ENCODE peak calls at places on chromosomes 7 and 10, in nine cellular contexts. One of them, this sample, is unnamed.

GRCh38 chr10:13241613-13242012 is 7.4 kb upstream of the UCMA start:
- DNase-seq in non-pigmented ciliary epithelial cell: no peak
- DNase-seq in SHP77: no peak
- DNase-seq in CD8-positive, alpha-beta T cell: no peak
- DNase-seq in NCI-H524: no peak
- DNase-seq in stimulated activated CD4-positive, alpha-beta T cell treated with anti-CD3 and anti-CD28 coated beads, Interleukin-12 subunit alpha, Interleukin-12 subunit beta, amount 100 ng/mL, for 24 hours: no peak
- DNase-seq in amniotic stem cell: no peak
- DNase-seq in AG08395: no peak
- DNase-seq in mucosa of descending colon: no peak
- DNase-seq in this sample: no peak

GRCh38 chr10:130361351-130362105 is 225.3 kb downstream of the GLRX3 start:
- DNase-seq in non-pigmented ciliary epithelial cell: no peak
- DNase-seq in SHP77: no peak
- DNase-seq in CD8-positive, alpha-beta T cell: no peak
- DNase-seq in NCI-H524: no peak
- DNase-seq in stimulated activated CD4-positive, alpha-beta T cell treated with anti-CD3 and anti-CD28 coated beads, Interleukin-12 subunit alpha, Interleukin-12 subunit beta, amount 100 ng/mL, for 24 hours: no peak
- DNase-seq in amniotic stem cell: no peak
- DNase-seq in AG08395: no peak
- DNase-seq in mucosa of descending colon: no peak
- DNase-seq in this sample: no peak

GRCh38 chr10:129772472-129773358 is 191.4 kb downstream of the EBF3 start:
- DNase-seq in non-pigmented ciliary epithelial cell: no peak
- DNase-seq in SHP77: no peak
- DNase-seq in CD8-positive, alpha-beta T cell: no peak
- DNase-seq in NCI-H524: no peak
- DNase-seq in stimulated activated CD4-positive, alpha-beta T cell treated with anti-CD3 and anti-CD28 coated beads, Interleukin-12 subunit alpha, Interleukin-12 subunit beta, amount 100 ng/mL, for 24 hours: no peak
- DNase-seq in amniotic stem cell: no peak
- DNase-seq in AG08395: no peak
- DNase-seq in mucosa of descending colon: no peak
- DNase-seq in this sample: no peak

GRCh38 chr10:43353495-43354324 is 17.7 kb upstream of the FXYD4 start:
- DNase-seq in non-pigmented ciliary epithelial cell: no peak
- DNase-seq in SHP77: no peak
- DNase-seq in CD8-positive, alpha-beta T cell: no peak
- DNase-seq in NCI-H524: no peak
- DNase-seq in stimulated activated CD4-positive, alpha-beta T cell treated with anti-CD3 and anti-CD28 coated beads, Interleukin-12 subunit alpha, Interleukin-12 subunit beta, amount 100 ng/mL, for 24 hours: no peak
- DNase-seq in amniotic stem cell: no peak
- DNase-seq in AG08395: no peak
- DNase-seq in mucosa of descending colon: no peak
- DNase-seq in this sample: no peak

GRCh38 chr10:43212043-43212721 is 54.7 kb downstream of the RASGEF1A start:
- DNase-seq in non-pigmented ciliary epithelial cell: no peak
- DNase-seq in SHP77: no peak
- DNase-seq in CD8-positive, alpha-beta T cell: no peak
- DNase-seq in NCI-H524: no peak
- DNase-seq in stimulated activated CD4-positive, alpha-beta T cell treated with anti-CD3 and anti-CD28 coated beads, Interleukin-12 subunit alpha, Interleukin-12 subunit beta, amount 100 ng/mL, for 24 hours: no peak
- DNase-seq in amniotic stem cell: no peak
- DNase-seq in AG08395: no peak
- DNase-seq in mucosa of descending colon: peak
- DNase-seq in this sample: no peak

GRCh38 chr10:43259248-43259980 is 7.5 kb downstream of the RASGEF1A start:
- DNase-seq in non-pigmented ciliary epithelial cell: no peak
- DNase-seq in SHP77: no peak
- DNase-seq in CD8-positive, alpha-beta T cell: no peak
- DNase-seq in NCI-H524: peak
- DNase-seq in stimulated activated CD4-positive, alpha-beta T cell treated with anti-CD3 and anti-CD28 coated beads, Interleukin-12 subunit alpha, Interleukin-12 subunit beta, amount 100 ng/mL, for 24 hours: no peak
- DNase-seq in amniotic stem cell: no peak
- DNase-seq in AG08395: no peak
- DNase-seq in mucosa of descending colon: no peak
- DNase-seq in this sample: no peak

GRCh38 chr10:13079776-13080050 is 20.2 kb upstream of the OPTN start:
- DNase-seq in non-pigmented ciliary epithelial cell: no peak
- DNase-seq in SHP77: no peak
- DNase-seq in CD8-positive, alpha-beta T cell: no peak
- DNase-seq in NCI-H524: no peak
- DNase-seq in stimulated activated CD4-positive, alpha-beta T cell treated with anti-CD3 and anti-CD28 coated beads, Interleukin-12 subunit alpha, Interleukin-12 subunit beta, amount 100 ng/mL, for 24 hours: no peak
- DNase-seq in amniotic stem cell: no peak
- DNase-seq in AG08395: no peak
- DNase-seq in mucosa of descending colon: no peak
- DNase-seq in this sample: no peak

GRCh38 chr10:78596556-78596955 is 472.2 kb upstream of the ZMIZ1 start:
- DNase-seq in non-pigmented ciliary epithelial cell: no peak
- DNase-seq in SHP77: no peak
- DNase-seq in CD8-positive, alpha-beta T cell: no peak
- DNase-seq in NCI-H524: no peak
- DNase-seq in stimulated activated CD4-positive, alpha-beta T cell treated with anti-CD3 and anti-CD28 coated beads, Interleukin-12 subunit alpha, Interleukin-12 subunit beta, amount 100 ng/mL, for 24 hours: no peak
- DNase-seq in amniotic stem cell: no peak
- DNase-seq in AG08395: no peak
- DNase-seq in mucosa of descending colon: no peak
- DNase-seq in this sample: no peak

GRCh38 chr10:101602767-101603398 is 14.8 kb downstream of the DPCD start:
- DNase-seq in non-pigmented ciliary epithelial cell: peak
- DNase-seq in SHP77: peak
- DNase-seq in CD8-positive, alpha-beta T cell: peak
- DNase-seq in NCI-H524: peak
- DNase-seq in stimulated activated CD4-positive, alpha-beta T cell treated with anti-CD3 and anti-CD28 coated beads, Interleukin-12 subunit alpha, Interleukin-12 subunit beta, amount 100 ng/mL, for 24 hours: peak
- DNase-seq in amniotic stem cell: peak
- DNase-seq in AG08395: peak
- DNase-seq in mucosa of descending colon: no peak
- DNase-seq in this sample: peak

GRCh38 chr10:123782549-123782948 is 109.1 kb downstream of the CPXM2 start:
- DNase-seq in non-pigmented ciliary epithelial cell: no peak
- DNase-seq in SHP77: no peak
- DNase-seq in CD8-positive, alpha-beta T cell: no peak
- DNase-seq in NCI-H524: no peak
- DNase-seq in stimulated activated CD4-positive, alpha-beta T cell treated with anti-CD3 and anti-CD28 coated beads, Interleukin-12 subunit alpha, Interleukin-12 subunit beta, amount 100 ng/mL, for 24 hours: no peak
- DNase-seq in amniotic stem cell: no peak
- DNase-seq in AG08395: no peak
- DNase-seq in mucosa of descending colon: no peak
- DNase-seq in this sample: no peak

GRCh38 chr10:124611738-124612137 is 132.4 kb downstream of the FAM53B start:
- DNase-seq in non-pigmented ciliary epithelial cell: no peak
- DNase-seq in SHP77: no peak
- DNase-seq in CD8-positive, alpha-beta T cell: peak
- DNase-seq in NCI-H524: no peak
- DNase-seq in stimulated activated CD4-positive, alpha-beta T cell treated with anti-CD3 and anti-CD28 coated beads, Interleukin-12 subunit alpha, Interleukin-12 subunit beta, amount 100 ng/mL, for 24 hours: peak
- DNase-seq in amniotic stem cell: no peak
- DNase-seq in AG08395: no peak
- DNase-seq in mucosa of descending colon: peak
- DNase-seq in this sample: no peak

GRCh38 chr10:3654496-3654895 is 130.5 kb downstream of the KLF6 start:
- DNase-seq in non-pigmented ciliary epithelial cell: no peak
- DNase-seq in SHP77: no peak
- DNase-seq in CD8-positive, alpha-beta T cell: no peak
- DNase-seq in NCI-H524: no peak
- DNase-seq in stimulated activated CD4-positive, alpha-beta T cell treated with anti-CD3 and anti-CD28 coated beads, Interleukin-12 subunit alpha, Interleukin-12 subunit beta, amount 100 ng/mL, for 24 hours: no peak
- DNase-seq in amniotic stem cell: no peak
- DNase-seq in AG08395: peak
- DNase-seq in mucosa of descending colon: no peak
- DNase-seq in this sample: no peak

GRCh38 chr10:88374392-88375145 is 208.5 kb downstream of the RNLS start:
- DNase-seq in non-pigmented ciliary epithelial cell: no peak
- DNase-seq in SHP77: no peak
- DNase-seq in CD8-positive, alpha-beta T cell: no peak
- DNase-seq in NCI-H524: no peak
- DNase-seq in stimulated activated CD4-positive, alpha-beta T cell treated with anti-CD3 and anti-CD28 coated beads, Interleukin-12 subunit alpha, Interleukin-12 subunit beta, amount 100 ng/mL, for 24 hours: no peak
- DNase-seq in amniotic stem cell: no peak
- DNase-seq in AG08395: no peak
- DNase-seq in mucosa of descending colon: no peak
- DNase-seq in this sample: no peak

GRCh38 chr7:102860351-102860811 is 52.4 kb upstream of the LRRC17 start:
- DNase-seq in non-pigmented ciliary epithelial cell: peak
- DNase-seq in SHP77: no peak
- DNase-seq in CD8-positive, alpha-beta T cell: no peak
- DNase-seq in NCI-H524: no peak
- DNase-seq in stimulated activated CD4-positive, alpha-beta T cell treated with anti-CD3 and anti-CD28 coated beads, Interleukin-12 subunit alpha, Interleukin-12 subunit beta, amount 100 ng/mL, for 24 hours: no peak
- DNase-seq in amniotic stem cell: peak
- DNase-seq in AG08395: peak
- DNase-seq in mucosa of descending colon: no peak
- DNase-seq in this sample: no peak

GRCh38 chr7:131957338-131958025 is 401.1 kb upstream of the PODXL start:
- DNase-seq in non-pigmented ciliary epithelial cell: no peak
- DNase-seq in SHP77: no peak
- DNase-seq in CD8-positive, alpha-beta T cell: no peak
- DNase-seq in NCI-H524: no peak
- DNase-seq in stimulated activated CD4-positive, alpha-beta T cell treated with anti-CD3 and anti-CD28 coated beads, Interleukin-12 subunit alpha, Interleukin-12 subunit beta, amount 100 ng/mL, for 24 hours: no peak
- DNase-seq in amniotic stem cell: no peak
- DNase-seq in AG08395: no peak
- DNase-seq in mucosa of descending colon: no peak
- DNase-seq in this sample: no peak

GRCh38 chr7:135205850-135206249 is 5.5 kb downstream of the WDR91 start:
- DNase-seq in non-pigmented ciliary epithelial cell: no peak
- DNase-seq in SHP77: no peak
- DNase-seq in CD8-positive, alpha-beta T cell: no peak
- DNase-seq in NCI-H524: no peak
- DNase-seq in stimulated activated CD4-positive, alpha-beta T cell treated with anti-CD3 and anti-CD28 coated beads, Interleukin-12 subunit alpha, Interleukin-12 subunit beta, amount 100 ng/mL, for 24 hours: no peak
- DNase-seq in amniotic stem cell: no peak
- DNase-seq in AG08395: no peak
- DNase-seq in mucosa of descending colon: no peak
- DNase-seq in this sample: no peak

GRCh38 chr10:68598978-68599753 is 39.0 kb downstream of the TET1 start:
- DNase-seq in non-pigmented ciliary epithelial cell: no peak
- DNase-seq in SHP77: peak
- DNase-seq in CD8-positive, alpha-beta T cell: no peak
- DNase-seq in NCI-H524: peak
- DNase-seq in stimulated activated CD4-positive, alpha-beta T cell treated with anti-CD3 and anti-CD28 coated beads, Interleukin-12 subunit alpha, Interleukin-12 subunit beta, amount 100 ng/mL, for 24 hours: no peak
- DNase-seq in amniotic stem cell: no peak
- DNase-seq in AG08395: peak
- DNase-seq in mucosa of descending colon: peak
- DNase-seq in this sample: no peak

GRCh38 chr10:43809211-43809930 is 160.7 kb upstream of the ZNF32 start:
- DNase-seq in non-pigmented ciliary epithelial cell: peak
- DNase-seq in SHP77: no peak
- DNase-seq in CD8-positive, alpha-beta T cell: no peak
- DNase-seq in NCI-H524: no peak
- DNase-seq in stimulated activated CD4-positive, alpha-beta T cell treated with anti-CD3 and anti-CD28 coated beads, Interleukin-12 subunit alpha, Interleukin-12 subunit beta, amount 100 ng/mL, for 24 hours: no peak
- DNase-seq in amniotic stem cell: peak
- DNase-seq in AG08395: peak
- DNase-seq in mucosa of descending colon: no peak
- DNase-seq in this sample: peak

GRCh38 chr10:98790817-98791216 is 344.1 kb upstream of the HPS1 start:
- DNase-seq in non-pigmented ciliary epithelial cell: no peak
- DNase-seq in SHP77: no peak
- DNase-seq in CD8-positive, alpha-beta T cell: no peak
- DNase-seq in NCI-H524: peak
- DNase-seq in stimulated activated CD4-positive, alpha-beta T cell treated with anti-CD3 and anti-CD28 coated beads, Interleukin-12 subunit alpha, Interleukin-12 subunit beta, amount 100 ng/mL, for 24 hours: no peak
- DNase-seq in amniotic stem cell: no peak
- DNase-seq in AG08395: no peak
- DNase-seq in mucosa of descending colon: no peak
- DNase-seq in this sample: no peak

GRCh38 chr7:150949971-150950491 is 28.1 kb downstream of the KCNH2 start:
- DNase-seq in non-pigmented ciliary epithelial cell: no peak
- DNase-seq in SHP77: no peak
- DNase-seq in CD8-positive, alpha-beta T cell: no peak
- DNase-seq in NCI-H524: no peak
- DNase-seq in stimulated activated CD4-positive, alpha-beta T cell treated with anti-CD3 and anti-CD28 coated beads, Interleukin-12 subunit alpha, Interleukin-12 subunit beta, amount 100 ng/mL, for 24 hours: no peak
- DNase-seq in amniotic stem cell: no peak
- DNase-seq in AG08395: no peak
- DNase-seq in mucosa of descending colon: no peak
- DNase-seq in this sample: no peak

GRCh38 chr7:6197801-6198551 is 74.4 kb downstream of the CYTH3 start:
- DNase-seq in non-pigmented ciliary epithelial cell: no peak
- DNase-seq in SHP77: no peak
- DNase-seq in CD8-positive, alpha-beta T cell: no peak
- DNase-seq in NCI-H524: peak
- DNase-seq in stimulated activated CD4-positive, alpha-beta T cell treated with anti-CD3 and anti-CD28 coated beads, Interleukin-12 subunit alpha, Interleukin-12 subunit beta, amount 100 ng/mL, for 24 hours: no peak
- DNase-seq in amniotic stem cell: no peak
- DNase-seq in AG08395: no peak
- DNase-seq in mucosa of descending colon: no peak
- DNase-seq in this sample: no peak

GRCh38 chr7:132611056-132611455 is 34.8 kb upstream of the PLXNA4 start:
- DNase-seq in non-pigmented ciliary epithelial cell: no peak
- DNase-seq in SHP77: no peak
- DNase-seq in CD8-positive, alpha-beta T cell: no peak
- DNase-seq in NCI-H524: no peak
- DNase-seq in stimulated activated CD4-positive, alpha-beta T cell treated with anti-CD3 and anti-CD28 coated beads, Interleukin-12 subunit alpha, Interleukin-12 subunit beta, amount 100 ng/mL, for 24 hours: no peak
- DNase-seq in amniotic stem cell: no peak
- DNase-seq in AG08395: no peak
- DNase-seq in mucosa of descending colon: no peak
- DNase-seq in this sample: no peak

GRCh38 chr7:150937848-150938561 is 40.1 kb downstream of the KCNH2 start:
- DNase-seq in non-pigmented ciliary epithelial cell: no peak
- DNase-seq in SHP77: peak
- DNase-seq in CD8-positive, alpha-beta T cell: no peak
- DNase-seq in NCI-H524: peak
- DNase-seq in stimulated activated CD4-positive, alpha-beta T cell treated with anti-CD3 and anti-CD28 coated beads, Interleukin-12 subunit alpha, Interleukin-12 subunit beta, amount 100 ng/mL, for 24 hours: no peak
- DNase-seq in amniotic stem cell: no peak
- DNase-seq in AG08395: peak
- DNase-seq in mucosa of descending colon: no peak
- DNase-seq in this sample: no peak

GRCh38 chr7:32253245-32253644 is 183.0 kb upstream of the PDE1C start:
- DNase-seq in non-pigmented ciliary epithelial cell: no peak
- DNase-seq in SHP77: no peak
- DNase-seq in CD8-positive, alpha-beta T cell: no peak
- DNase-seq in NCI-H524: no peak
- DNase-seq in stimulated activated CD4-positive, alpha-beta T cell treated with anti-CD3 and anti-CD28 coated beads, Interleukin-12 subunit alpha, Interleukin-12 subunit beta, amount 100 ng/mL, for 24 hours: no peak
- DNase-seq in amniotic stem cell: no peak
- DNase-seq in AG08395: no peak
- DNase-seq in mucosa of descending colon: no peak
- DNase-seq in this sample: no peak

GRCh38 chr10:119659951-119660350 is 8.8 kb downstream of the BAG3 start:
- DNase-seq in non-pigmented ciliary epithelial cell: no peak
- DNase-seq in SHP77: no peak
- DNase-seq in CD8-positive, alpha-beta T cell: no peak
- DNase-seq in NCI-H524: no peak
- DNase-seq in stimulated activated CD4-positive, alpha-beta T cell treated with anti-CD3 and anti-CD28 coated beads, Interleukin-12 subunit alpha, Interleukin-12 subunit beta, amount 100 ng/mL, for 24 hours: no peak
- DNase-seq in amniotic stem cell: no peak
- DNase-seq in AG08395: no peak
- DNase-seq in mucosa of descending colon: no peak
- DNase-seq in this sample: no peak

GRCh38 chr10:6542999-6543430 is 37.1 kb downstream of the PRKCQ start:
- DNase-seq in non-pigmented ciliary epithelial cell: no peak
- DNase-seq in SHP77: no peak
- DNase-seq in CD8-positive, alpha-beta T cell: peak
- DNase-seq in NCI-H524: no peak
- DNase-seq in stimulated activated CD4-positive, alpha-beta T cell treated with anti-CD3 and anti-CD28 coated beads, Interleukin-12 subunit alpha, Interleukin-12 subunit beta, amount 100 ng/mL, for 24 hours: no peak
- DNase-seq in amniotic stem cell: no peak
- DNase-seq in AG08395: no peak
- DNase-seq in mucosa of descending colon: no peak
- DNase-seq in this sample: no peak

GRCh38 chr10:133245439-133246235 is 8.0 kb downstream of the VENTX start:
- DNase-seq in non-pigmented ciliary epithelial cell: no peak
- DNase-seq in SHP77: no peak
- DNase-seq in CD8-positive, alpha-beta T cell: no peak
- DNase-seq in NCI-H524: no peak
- DNase-seq in stimulated activated CD4-positive, alpha-beta T cell treated with anti-CD3 and anti-CD28 coated beads, Interleukin-12 subunit alpha, Interleukin-12 subunit beta, amount 100 ng/mL, for 24 hours: no peak
- DNase-seq in amniotic stem cell: no peak
- DNase-seq in AG08395: peak
- DNase-seq in mucosa of descending colon: peak
- DNase-seq in this sample: no peak

GRCh38 chr10:1578392-1579140 is 158.8 kb downstream of the ADARB2 start:
- DNase-seq in non-pigmented ciliary epithelial cell: no peak
- DNase-seq in SHP77: no peak
- DNase-seq in CD8-positive, alpha-beta T cell: no peak
- DNase-seq in NCI-H524: no peak
- DNase-seq in stimulated activated CD4-positive, alpha-beta T cell treated with anti-CD3 and anti-CD28 coated beads, Interleukin-12 subunit alpha, Interleukin-12 subunit beta, amount 100 ng/mL, for 24 hours: no peak
- DNase-seq in amniotic stem cell: no peak
- DNase-seq in AG08395: no peak
- DNase-seq in mucosa of descending colon: no peak
- DNase-seq in this sample: no peak

GRCh38 chr7:106768324-106768751 is 96.7 kb upstream of the PIK3CG start:
- DNase-seq in non-pigmented ciliary epithelial cell: no peak
- DNase-seq in SHP77: no peak
- DNase-seq in CD8-positive, alpha-beta T cell: no peak
- DNase-seq in NCI-H524: no peak
- DNase-seq in stimulated activated CD4-positive, alpha-beta T cell treated with anti-CD3 and anti-CD28 coated beads, Interleukin-12 subunit alpha, Interleukin-12 subunit beta, amount 100 ng/mL, for 24 hours: no peak
- DNase-seq in amniotic stem cell: no peak
- DNase-seq in AG08395: peak
- DNase-seq in mucosa of descending colon: no peak
- DNase-seq in this sample: no peak

GRCh38 chr10:92697663-92698511 is 8.1 kb downstream of the HHEX start:
- DNase-seq in non-pigmented ciliary epithelial cell: no peak
- DNase-seq in SHP77: no peak
- DNase-seq in CD8-positive, alpha-beta T cell: no peak
- DNase-seq in NCI-H524: no peak
- DNase-seq in stimulated activated CD4-positive, alpha-beta T cell treated with anti-CD3 and anti-CD28 coated beads, Interleukin-12 subunit alpha, Interleukin-12 subunit beta, amount 100 ng/mL, for 24 hours: no peak
- DNase-seq in amniotic stem cell: no peak
- DNase-seq in AG08395: no peak
- DNase-seq in mucosa of descending colon: no peak
- DNase-seq in this sample: no peak

GRCh38 chr10:45673074-45673628 is 579 bp upstream of the ZFAND4 start:
- DNase-seq in non-pigmented ciliary epithelial cell: no peak
- DNase-seq in SHP77: no peak
- DNase-seq in CD8-positive, alpha-beta T cell: no peak
- DNase-seq in NCI-H524: no peak
- DNase-seq in stimulated activated CD4-positive, alpha-beta T cell treated with anti-CD3 and anti-CD28 coated beads, Interleukin-12 subunit alpha, Interleukin-12 subunit beta, amount 100 ng/mL, for 24 hours: no peak
- DNase-seq in amniotic stem cell: no peak
- DNase-seq in AG08395: no peak
- DNase-seq in mucosa of descending colon: no peak
- DNase-seq in this sample: no peak